ENCODE peak calls at places on chromosome 14, in eight cellular contexts. T is aorta; I is psoas muscle; S is pancreas; E is lower lobe of right lung; K is CD8-positive, alpha-beta memory T cell; P is ovary; A is MG63. Y is an unnamed sample. For H3K36me3, the result is how much of the 10 kb centered on the place peaks cover.

GRCh38 chr14:68499451-68499850 is 293.4 kb downstream of the ZFP36L1 start:
- DNase-seq in A (no peak), E (no peak), P (no peak), S (no peak), I (no peak), T (no peak), K (no peak), Y (no peak)

GRCh38 chr14:56797003-56797568 is 13.2 kb downstream of the OTX2 start:
- DNase-seq in E (no peak), P (no peak), T (no peak), S (no peak), I (no peak), K (no peak), A (no peak), Y (no peak)

GRCh38 chr14:26729851-26730250 is 132.0 kb upstream of the NOVA1 start:
- DNase-seq in K (no peak), E (no peak), T (no peak), I (no peak), P (no peak), A (no peak), S (no peak), Y (no peak)

GRCh38 chr14:46820291-46820690 is 168.7 kb upstream of the RPL10L start:
- DNase-seq in E (peak), K (no peak), A (no peak), I (peak), S (no peak), T (peak), P (no peak), Y (no peak)

GRCh38 chr14:43669355-43669754 is 837.7 kb downstream of the FSCB start:
- DNase-seq in K (no peak), A (no peak), T (no peak), I (no peak), E (no peak), S (no peak), P (no peak), Y (no peak)

GRCh38 chr14:93023039-93023438 is 92.7 kb downstream of the ITPK1 start:
- DNase-seq in P (no peak), T (no peak), I (no peak), S (no peak), E (no peak), K (no peak), A (no peak), Y (no peak)

GRCh38 chr14:85463512-85463911 is 66.4 kb upstream of the FLRT2 start:
- DNase-seq in I (no peak), S (no peak), E (peak), T (no peak), K (no peak), P (no peak), A (no peak), Y (no peak)

GRCh38 chr14:74596747-74597456 is 15.1 kb downstream of the LTBP2 start:
- DNase-seq in P (peak), S (no peak), K (no peak), A (no peak), T (no peak), I (peak), E (no peak), Y (no peak)

GRCh38 chr14:54435500-54435981 is 5.6 kb downstream of the CNIH1 start:
- DNase-seq in S (no peak), K (no peak), A (no peak), I (no peak), P (no peak), E (no peak), T (no peak), Y (no peak)

GRCh38 chr14:99028041-99028440 is 244.0 kb downstream of the BCL11B start:
- DNase-seq in A (no peak), T (no peak), I (no peak), S (no peak), P (no peak), E (no peak), K (no peak), Y (no peak)

GRCh38 chr14:100108840-100109593 is 43.8 kb downstream of the EVL start:
- DNase-seq in P (no peak), I (no peak), E (no peak), A (peak), T (no peak), S (no peak), K (no peak), Y (no peak)

GRCh38 chr14:91997492-91997891 is 42.4 kb downstream of the TRIP11 start:
- DNase-seq in S (no peak), K (no peak), T (no peak), P (no peak), I (no peak), A (no peak), E (no peak), Y (no peak)

GRCh38 chr14:50038398-50039119 is 77.8 kb downstream of the VCPKMT start:
- DNase-seq in K (no peak), A (peak), E (no peak), S (no peak), T (no peak), I (peak), P (no peak), Y (no peak)

GRCh38 chr14:81727243-81727642 is 193.6 kb upstream of the SEL1L start:
- DNase-seq in A (no peak), S (peak), P (no peak), I (no peak), T (peak), K (no peak), E (no peak), Y (peak)

GRCh38 chr14:78974691-78975090 is 804.5 kb downstream of the NRXN3 start:
- DNase-seq in K (no peak), I (no peak), P (no peak), E (no peak), A (no peak), T (no peak), S (no peak), Y (no peak)

GRCh38 chr14:95500772-95501401 is 15.6 kb downstream of the SYNE3 start:
- DNase-seq in K (no peak), I (peak), S (no peak), A (peak), T (peak), E (no peak), P (peak), Y (peak)

GRCh38 chr14:50335389-50335788 is 23.3 kb downstream of the DMAC2L start:
- DNase-seq in A (no peak), S (peak), E (no peak), T (no peak), I (peak), K (no peak), P (peak), Y (no peak)

GRCh38 chr14:33782923-33783322 is 168.0 kb downstream of the EGLN3 start:
- DNase-seq in I (no peak), E (no peak), A (no peak), K (no peak), T (no peak), P (no peak), S (no peak), Y (no peak)

GRCh38 chr14:77212933-77213656 is 31.5 kb downstream of the TMEM63C start:
- DNase-seq in K (no peak), A (peak), P (no peak), S (peak), I (no peak), T (no peak), E (peak), Y (peak)

GRCh38 chr14:31137214-31137889 is 70.2 kb downstream of the HECTD1 start:
- DNase-seq in P (no peak), T (no peak), A (no peak), I (no peak), E (no peak), K (no peak), S (no peak), Y (no peak)
- H3K36me3 ChIP-seq in P (under half), T (under half), A (under half), I (half or more), E (half or more), K (under half), S (under half), Y (half or more)

GRCh38 chr14:59320771-59321170 is 132.3 kb downstream of the DAAM1 start:
- DNase-seq in A (no peak), T (no peak), S (no peak), E (no peak), P (no peak), I (no peak), K (no peak), Y (no peak)
- H3K36me3 ChIP-seq in A (under half), T (under half), S (under half), E (under half), P (under half), I (under half), K (under half), Y (under half)

GRCh38 chr14:61769893-61770292 is 7.7 kb downstream of the SNAPC1 start:
- DNase-seq in S (no peak), E (no peak), T (no peak), A (no peak), K (no peak), P (no peak), I (no peak), Y (no peak)
- H3K36me3 ChIP-seq in S (under half), E (half or more), T (under half), A (under half), K (under half), P (under half), I (half or more), Y (half or more)

GRCh38 chr14:72990171-72990570 is 36.7 kb downstream of the ZFYVE1 start:
- DNase-seq in K (no peak), S (no peak), E (no peak), T (no peak), P (no peak), I (no peak), A (no peak), Y (no peak)
- H3K36me3 ChIP-seq in K (under half), S (under half), E (half or more), T (under half), P (under half), I (half or more), A (under half), Y (under half)

GRCh38 chr14:70601162-70601561 is 707 bp upstream of the MED6 start:
- DNase-seq in S (no peak), K (no peak), E (no peak), P (no peak), T (no peak), A (no peak), I (no peak), Y (no peak)

GRCh38 chr14:70600382-70601157 is at the start of gene MED6:
- DNase-seq in P (peak), A (peak), I (peak), T (peak), S (peak), K (peak), E (peak), Y (peak)

GRCh38 chr14:70594461-70594860 is 6.0 kb downstream of the MED6 start:
- DNase-seq in E (no peak), P (no peak), T (no peak), A (no peak), S (no peak), I (no peak), K (no peak), Y (no peak)

DNA sequence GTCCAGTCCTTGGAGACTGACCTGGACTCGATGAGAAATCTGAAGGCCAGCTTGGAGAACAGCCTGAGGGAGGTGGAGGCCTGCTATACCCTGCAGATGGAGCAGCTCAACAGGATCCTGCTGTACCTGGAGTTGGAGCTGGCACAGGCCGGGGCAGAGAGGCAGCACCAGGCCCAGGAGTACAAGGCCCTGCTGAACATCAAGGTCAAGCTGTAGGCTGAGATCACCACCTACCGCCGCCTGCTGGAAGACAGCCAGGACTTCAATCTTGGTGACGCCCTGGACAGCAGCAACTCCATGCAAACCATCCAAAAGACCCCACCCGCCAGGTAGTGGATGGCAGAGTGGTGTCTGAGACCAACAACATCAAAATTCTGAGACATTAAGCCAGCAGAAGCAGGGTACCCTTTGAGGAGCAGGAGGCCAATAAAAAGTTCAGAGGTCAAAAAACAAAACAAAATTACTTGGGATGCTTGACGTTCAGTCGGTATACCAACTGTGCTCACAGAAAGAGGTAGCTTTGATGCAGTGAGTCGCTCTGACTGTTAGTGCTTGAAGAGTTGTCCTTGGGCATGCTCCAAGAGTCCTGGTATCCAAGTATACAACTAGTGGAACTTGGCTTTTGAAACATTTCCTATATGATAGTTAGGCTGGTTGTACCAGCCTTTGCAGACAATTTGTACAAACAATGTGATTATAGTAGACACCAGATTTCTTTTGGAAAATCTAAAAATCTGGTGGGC is 4.8 kb downstream of the MED6 start:
- DNase-seq in A (peak), I (no peak), P (no peak), E (no peak), T (no peak), K (no peak), S (no peak), Y (no peak)
- H3K36me3 ChIP-seq in A (under half), I (half or more), P (under half), E (half or more), T (under half), K (under half), S (under half), Y (under half)

GRCh38 chr14:67377916-67378315 is 17.8 kb downstream of the EIF2S1 start:
- DNase-seq in E (no peak), P (no peak), T (no peak), A (no peak), S (no peak), I (no peak), K (no peak), Y (no peak)
- H3K36me3 ChIP-seq in E (half or more), P (under half), T (under half), A (half or more), S (under half), I (half or more), K (half or more), Y (half or more)

GRCh38 chr14:72064501-72064900 is 132.3 kb downstream of the RGS6 start:
- DNase-seq in K (no peak), S (no peak), E (no peak), P (no peak), A (no peak), T (no peak), I (no peak), Y (no peak)

GRCh38 chr14:72060460-72060859 is 128.2 kb downstream of the RGS6 start:
- DNase-seq in E (no peak), K (no peak), P (no peak), A (no peak), S (no peak), I (no peak), T (no peak), Y (no peak)

GRCh38 chr14:72061718-72062117 is 129.5 kb downstream of the RGS6 start:
- DNase-seq in K (no peak), T (no peak), S (no peak), P (no peak), A (no peak), I (no peak), E (no peak), Y (no peak)

GRCh38 chr14:72060917-72061316 is 128.7 kb downstream of the RGS6 start:
- DNase-seq in T (no peak), A (no peak), S (no peak), K (no peak), P (no peak), I (no peak), E (no peak), Y (no peak)

DNA sequence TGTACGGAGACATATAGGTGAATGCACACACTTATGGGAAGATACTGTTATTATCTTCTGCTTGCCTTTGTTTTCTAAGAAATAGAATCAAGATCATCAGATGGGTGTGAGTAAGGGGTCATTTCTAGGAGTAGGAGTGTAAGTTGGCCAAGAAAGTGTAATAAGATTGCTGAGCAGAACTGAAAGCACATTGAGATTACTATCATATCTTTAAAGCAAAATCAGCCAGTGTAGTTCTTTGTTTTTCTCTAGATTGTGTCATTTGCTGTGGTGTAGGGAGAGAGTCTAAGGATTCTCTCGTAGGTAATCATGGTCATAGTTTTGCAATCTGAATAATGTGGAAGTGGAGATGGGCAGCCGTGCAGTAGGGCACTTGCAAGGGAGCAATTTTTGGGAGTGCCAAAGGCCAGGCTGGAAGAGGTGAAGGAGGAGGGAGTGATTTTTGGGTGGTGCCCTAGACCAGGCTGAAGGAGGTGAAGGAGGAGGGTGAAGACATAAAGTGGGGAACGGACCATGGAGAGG is 131.6 kb downstream of the RGS6 start:
- DNase-seq in P (no peak), K (no peak), I (no peak), A (no peak), E (no peak), T (no peak), S (no peak), Y (no peak)
- H3K36me3 ChIP-seq in P (under half), K (under half), I (under half), A (under half), E (under half), T (under half), S (under half), Y (under half)

DNA sequence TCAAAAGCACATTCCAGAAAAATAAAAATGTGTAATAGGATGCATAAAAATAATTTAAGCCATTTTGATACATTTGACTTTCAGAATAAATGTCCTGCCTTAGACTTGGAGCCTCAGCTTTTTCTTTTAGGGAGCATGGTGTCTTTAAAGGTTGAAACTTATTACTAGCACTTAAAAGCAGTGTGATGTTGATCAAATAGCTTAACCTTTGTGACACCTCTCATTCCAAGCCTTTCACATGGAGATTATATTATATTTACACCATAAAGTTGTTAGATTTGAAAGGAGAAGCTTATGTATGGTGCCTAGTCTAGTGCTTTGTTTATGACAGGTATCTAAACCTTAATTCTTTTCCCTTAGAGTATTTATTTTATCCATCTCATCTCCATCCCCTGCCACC is 61.9 kb downstream of the KTN1 start:
- DNase-seq in E (no peak), A (no peak), I (no peak), T (no peak), K (no peak), P (no peak), S (no peak), Y (no peak)
- H3K36me3 ChIP-seq in E (half or more), A (under half), I (half or more), T (under half), K (under half), P (under half), S (under half), Y (half or more)

GRCh38 chr14:88599321-88599720 is 36.5 kb downstream of the ZC3H14 start:
- DNase-seq in I (no peak), P (no peak), K (no peak), A (no peak), T (no peak), S (no peak), E (no peak), Y (no peak)
- H3K36me3 ChIP-seq in I (half or more), P (under half), K (under half), A (under half), T (under half), S (under half), E (half or more), Y (half or more)